ENCODE peak calls at places on chromosomes 13 and 19, in six cellular contexts. B is neuronal stem cell, D is IMR-90, X is H9, P is trophoblast cell, A is mesenchymal stem cell. K is an unnamed sample.

GRCh38 chr13:36453518-36453917 is 21.2 kb downstream of the CCNA1 start:
- DNase-seq in B (no peak), D (peak), X (no peak), P (peak), A (peak), K (no peak)

GRCh38 chr13:29909975-29910674 is 59.7 kb upstream of the UBL3 start:
- DNase-seq in B (no peak), D (peak), X (no peak), P (peak), A (peak), K (no peak)

GRCh38 chr13:111951982-111952565 is 114.9 kb upstream of the SOX1 start:
- DNase-seq in B (no peak), D (no peak), X (peak), P (no peak), A (no peak), K (no peak)

GRCh38 chr19:3007975-3008374 is 21.1 kb downstream of the TLE2 start:
- DNase-seq in B (no peak), D (no peak), X (no peak), P (no peak), A (no peak), K (no peak)

GRCh38 chr19:30225615-30226463 is 146.3 kb upstream of the ZNF536 start:
- DNase-seq in B (no peak), D (no peak), X (no peak), P (no peak), A (no peak), K (no peak)

GRCh38 chr19:47132522-47132852 is 1.9 kb downstream of the SAE1 start:
- DNase-seq in B (no peak), D (no peak), X (no peak), P (no peak), A (no peak), K (no peak)

GRCh38 chr13:36357692-36358091 is 11.5 kb upstream of the SPART start:
- DNase-seq in B (no peak), D (no peak), X (no peak), P (no peak), A (no peak), K (no peak)

GRCh38 chr13:30906411-30906990 is 430 bp downstream of the MEDAG start:
- DNase-seq in B (no peak), D (no peak), X (peak), P (no peak), A (no peak), K (no peak)

GRCh38 chr13:77698211-77699058 is 948 bp downstream of the SLAIN1 start:
- DNase-seq in B (peak), D (no peak), X (peak), P (peak), A (peak), K (no peak)

GRCh38 chr13:76822691-76823267 is 63.4 kb downstream of the KCTD12 start:
- DNase-seq in B (no peak), D (peak), X (no peak), P (peak), A (peak), K (no peak)

GRCh38 chr13:93862259-93862658 is 617.2 kb downstream of the DCT start:
- DNase-seq in B (no peak), D (peak), X (no peak), P (no peak), A (peak), K (no peak)

GRCh38 chr19:52664461-52664860 is 26.3 kb upstream of the ZNF83 start:
- DNase-seq in B (peak), D (no peak), X (peak), P (no peak), A (no peak), K (no peak)

GRCh38 chr19:52662631-52663030 is 24.5 kb upstream of the ZNF83 start:
- DNase-seq in B (no peak), D (no peak), X (no peak), P (peak), A (no peak), K (no peak)

GRCh38 chr19:52660981-52661380 is 22.8 kb upstream of the ZNF83 start:
- DNase-seq in B (no peak), D (peak), X (no peak), P (no peak), A (peak), K (no peak)

GRCh38 chr19:52658595-52658994 is 20.4 kb upstream of the ZNF83 start:
- DNase-seq in B (no peak), D (no peak), X (no peak), P (no peak), A (no peak), K (no peak)

DNA sequence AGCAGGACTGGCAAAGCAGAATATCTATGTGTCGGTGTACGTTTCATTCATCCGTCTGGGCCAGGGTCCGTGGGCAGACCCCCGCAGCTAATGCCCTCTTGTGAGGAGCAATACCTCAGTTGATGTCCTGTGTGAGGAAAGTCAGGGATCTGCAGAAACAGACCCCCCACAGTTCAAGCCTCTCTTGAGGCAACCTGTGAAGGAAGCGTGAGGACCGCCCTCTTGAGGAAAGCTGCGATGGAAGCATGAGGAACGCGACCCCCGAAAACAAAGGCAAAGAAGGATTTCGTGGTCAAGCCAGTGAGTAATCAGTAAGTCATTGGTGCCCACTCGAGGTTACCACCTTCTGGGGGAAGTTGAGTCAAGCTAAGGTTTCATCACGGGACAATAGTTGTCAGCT is 20.9 kb upstream of the ZNF83 start:
- DNase-seq in B (no peak), D (no peak), X (peak), P (no peak), A (no peak), K (peak)
- H3K14ac ChIP-seq in B (no peak), D (no peak), X (no peak), P (no peak), A (no peak), K (no peak)

DNA sequence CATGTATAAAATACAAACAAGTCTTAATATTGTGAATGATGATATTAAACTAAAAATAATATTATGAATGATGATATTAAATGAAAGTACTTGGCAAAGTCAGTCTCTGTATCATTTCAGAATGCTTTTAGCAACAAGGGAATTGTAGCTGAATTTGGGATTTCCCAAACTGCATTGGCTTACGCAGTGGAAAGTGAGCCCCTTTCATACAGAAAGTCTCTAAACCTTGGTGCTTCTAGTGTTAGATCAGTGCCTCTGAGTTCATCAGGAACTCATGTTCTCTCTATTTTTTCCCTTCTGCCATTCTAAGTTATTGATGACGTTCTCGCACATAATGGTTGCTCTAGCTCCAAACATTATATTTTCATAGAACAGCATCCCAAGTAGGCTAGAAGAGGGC is 300.0 kb downstream of the ITGBL1 start:
- DNase-seq in B (no peak), D (no peak), X (no peak), P (no peak), A (no peak), K (no peak)
- H3K14ac ChIP-seq in B (no peak), D (no peak), X (no peak), P (no peak), A (no peak), K (no peak)

GRCh38 chr13:25874064-25874737 is 177.6 kb downstream of the SHISA2 start:
- DNase-seq in B (no peak), D (no peak), X (no peak), P (peak), A (no peak), K (no peak)

GRCh38 chr13:25871389-25872125 is 180.3 kb downstream of the SHISA2 start:
- DNase-seq in B (no peak), D (no peak), X (no peak), P (no peak), A (no peak), K (no peak)

GRCh38 chr13:25872871-25873607 is 178.8 kb downstream of the SHISA2 start:
- DNase-seq in B (no peak), D (no peak), X (no peak), P (no peak), A (peak), K (no peak)

GRCh38 chr13:25868483-25868882 is 183.3 kb downstream of the SHISA2 start:
- DNase-seq in B (no peak), D (no peak), X (no peak), P (no peak), A (no peak), K (no peak)

DNA sequence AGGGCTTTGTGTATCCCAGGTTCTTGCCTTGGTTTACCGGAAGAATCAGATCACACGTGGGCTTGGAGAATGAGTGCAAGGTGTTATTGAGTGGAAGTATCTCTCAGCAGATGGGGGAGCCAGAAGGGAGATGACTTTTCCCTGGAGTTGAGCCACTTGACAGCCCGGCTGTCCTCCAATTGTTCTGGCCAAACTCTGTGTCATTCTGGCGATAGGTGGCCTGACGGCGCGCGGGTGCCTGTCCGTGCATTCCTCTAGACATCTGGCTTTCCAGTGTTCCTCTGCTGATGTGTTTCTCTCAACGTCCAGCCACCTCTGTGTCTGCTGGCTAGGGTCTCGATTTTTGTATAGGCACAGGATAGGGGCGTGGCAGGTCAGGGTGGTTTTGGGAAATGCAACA is 181.9 kb downstream of the SHISA2 start:
- DNase-seq in B (no peak), D (no peak), X (no peak), P (no peak), A (no peak), K (no peak)
- H3K14ac ChIP-seq in B (no peak), D (no peak), X (no peak), P (no peak), A (no peak), K (no peak)

GRCh38 chr13:49125964-49126363 is 94.2 kb upstream of the MLNR start:
- DNase-seq in B (no peak), D (no peak), X (no peak), P (no peak), A (no peak), K (no peak)
- H3K14ac ChIP-seq in B (no peak), D (no peak), X (no peak), P (no peak), A (no peak), K (no peak)